ENCODE peak calls at places on chromosome 22, in four cellular contexts. U is GM12878, H is K562, D is H1. Q is an unnamed sample.

GRCh38 chr22:32760815-32761214 is 40.7 kb upstream of the TIMP3 start:
- DNase-seq in H (no peak), D (no peak), U (no peak), Q (no peak)

GRCh38 chr22:40053460-40053859 is 58.7 kb downstream of the FAM83F start:
- DNase-seq in D (no peak), U (no peak), H (no peak), Q (no peak)

GRCh38 chr22:39177456-39177775 is 24.9 kb upstream of the CBX7 start:
- DNase-seq in D (no peak), H (no peak), U (no peak), Q (no peak)

GRCh38 chr22:40334060-40334459 is 12.2 kb upstream of the ADSL start:
- DNase-seq in U (no peak), H (no peak), D (no peak), Q (no peak)

GRCh38 chr22:32204856-32205722 is at the start of gene RFPL2:
- DNase-seq in D (no peak), H (peak; percentile 5), U (no peak), Q (peak; percentile 61)

GRCh38 chr22:46055176-46055850 is 78.4 kb upstream of the WNT7B start:
- DNase-seq in H (no peak), D (no peak), U (no peak), Q (no peak)

GRCh38 chr22:31286360-31287255 is 5.7 kb downstream of the PIK3IP1 start:
- DNase-seq in D (no peak), H (no peak), U (no peak), Q (no peak)

GRCh38 chr22:44955102-44955501 is 54.7 kb downstream of the PHF21B start:
- DNase-seq in H (no peak), U (peak; percentile 51), D (no peak), Q (no peak)

GRCh38 chr22:17777005-17777716 is 2.9 kb upstream of the BID start:
- DNase-seq in D (no peak), H (peak; percentile 46), U (peak; percentile 87), Q (peak; percentile 53)

GRCh38 chr22:46576556-46577351 is 39.3 kb upstream of the CELSR1 start:
- DNase-seq in D (no peak), U (no peak), H (peak; percentile 68), Q (no peak)

GRCh38 chr22:29780781-29781676 is 13.9 kb downstream of the UQCR10 start:
- DNase-seq in D (no peak), H (peak; percentile 89), U (no peak), Q (peak; percentile 56)

GRCh38 chr22:36986242-36986821 is 32.9 kb downstream of the TST start:
- DNase-seq in D (no peak), H (peak; percentile 48), U (no peak), Q (no peak)

GRCh38 chr22:31272522-31273446 is 19.5 kb downstream of the PIK3IP1 start:
- DNase-seq in D (no peak), U (no peak), H (peak; percentile 59), Q (peak; percentile 52)

GRCh38 chr22:23182289-23183106 is 2.2 kb downstream of the BCR start:
- DNase-seq in U (peak; percentile 32), D (no peak), H (peak; percentile 85), Q (no peak)

GRCh38 chr22:17477401-17477833 is 85.9 kb upstream of the SLC25A18 start:
- DNase-seq in D (no peak), U (no peak), H (no peak), Q (no peak)

GRCh38 chr22:44671742-44672141 is 30.3 kb upstream of the PRR5 start:
- DNase-seq in U (no peak), H (peak; percentile 34), D (no peak), Q (peak; percentile 77)

GRCh38 chr22:31173386-31174145 is 13.6 kb downstream of the RNF185 start:
- DNase-seq in U (no peak), D (no peak), H (no peak), Q (no peak)

GRCh38 chr22:48758905-48759875 is 1068.5 kb downstream of the BRD1 start:
- DNase-seq in H (no peak), U (no peak), D (no peak), Q (no peak)

GRCh38 chr22:48758021-48758561 is 1069.6 kb downstream of the BRD1 start:
- DNase-seq in U (no peak), D (no peak), H (no peak), Q (no peak)

GRCh38 chr22:48760481-48761238 is 1067.0 kb downstream of the BRD1 start:
- DNase-seq in D (no peak), U (no peak), H (no peak), Q (no peak)

GRCh38 chr22:48757581-48757980 is 1070.1 kb downstream of the BRD1 start:
- DNase-seq in D (no peak), U (no peak), H (no peak), Q (no peak)

DNA sequence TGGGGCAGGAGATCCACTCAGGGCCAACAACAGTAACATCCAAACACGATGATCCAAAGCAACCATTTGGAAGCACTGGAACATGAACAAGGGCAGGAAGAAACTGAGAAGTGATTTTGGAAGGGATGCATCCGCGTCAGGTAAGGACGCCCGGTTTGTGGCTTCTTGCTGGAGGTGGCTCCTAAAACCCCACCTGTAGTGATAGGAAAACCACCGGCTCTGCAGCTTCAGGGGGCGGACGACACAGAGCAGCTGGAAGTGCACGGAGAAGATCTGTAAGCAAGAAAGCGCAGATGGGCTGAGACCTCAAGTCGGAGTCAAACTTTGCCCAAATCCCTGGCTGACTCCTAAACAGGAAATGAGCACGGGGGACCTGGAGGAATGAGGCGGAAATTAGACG is 1066.1 kb downstream of the BRD1 start:
- DNase-seq in D (no peak), H (no peak), U (no peak), Q (no peak)
- TF ChIP-seq RFX5 in D (no peak), H (no peak), U (no peak), Q (no peak)

DNA sequence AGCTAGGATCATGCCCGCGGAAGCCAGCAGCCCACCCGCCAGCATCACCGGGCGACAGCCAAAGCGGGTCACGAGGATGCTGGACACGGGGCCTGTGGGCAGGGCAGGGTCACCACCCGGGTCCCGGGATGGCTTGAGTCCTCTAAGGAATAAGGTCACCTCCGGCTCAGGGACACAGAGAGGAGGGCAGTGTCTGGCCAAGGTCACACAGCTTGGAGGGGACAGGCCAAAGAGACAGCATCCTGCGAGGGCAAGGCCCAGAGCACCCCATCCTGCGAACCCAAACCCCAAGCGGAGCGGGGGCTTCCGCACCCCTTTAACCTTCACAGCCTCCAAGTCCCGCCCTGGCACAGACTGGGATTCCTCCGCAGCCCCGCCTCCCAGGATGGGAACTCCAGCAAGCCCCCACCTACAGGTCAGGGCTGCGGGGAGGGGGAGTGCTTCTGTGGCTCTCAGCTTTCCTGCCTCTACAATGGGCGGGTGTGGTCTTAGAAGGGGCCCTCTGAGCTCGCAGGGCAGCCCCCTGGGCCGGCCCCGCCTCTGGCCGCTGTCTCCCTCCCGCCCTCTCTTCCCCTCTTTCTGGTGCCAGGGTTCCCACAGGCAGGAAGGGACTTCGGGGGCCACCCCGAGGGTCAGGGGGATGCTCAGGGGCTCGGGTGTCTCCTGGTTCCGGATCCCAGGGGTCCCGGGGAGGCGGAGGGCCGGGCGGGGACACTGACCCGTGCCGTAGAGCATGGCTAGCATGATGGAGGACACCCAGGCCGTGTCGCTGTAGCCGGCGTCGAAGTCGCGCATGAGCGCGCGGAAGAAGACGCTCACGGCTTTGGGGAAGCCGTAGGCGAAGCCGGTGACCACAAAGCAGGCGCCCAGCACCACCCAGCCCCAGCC is 1.8 kb downstream of the SLC16A8 start:
- DNase-seq in H (no peak), U (no peak), D (no peak), Q (no peak)
- TF ChIP-seq EZH2 in H (no peak), U (no peak), D (no peak), Q (no peak)

GRCh38 chr22:27627444-27627833 is 174.1 kb downstream of the MN1 start:
- DNase-seq in H (peak; percentile 51), D (no peak), U (no peak), Q (peak; percentile 87)
- TF ChIP-seq RFX5 in H (no peak), D (no peak), U (no peak), Q (no peak)

DNA sequence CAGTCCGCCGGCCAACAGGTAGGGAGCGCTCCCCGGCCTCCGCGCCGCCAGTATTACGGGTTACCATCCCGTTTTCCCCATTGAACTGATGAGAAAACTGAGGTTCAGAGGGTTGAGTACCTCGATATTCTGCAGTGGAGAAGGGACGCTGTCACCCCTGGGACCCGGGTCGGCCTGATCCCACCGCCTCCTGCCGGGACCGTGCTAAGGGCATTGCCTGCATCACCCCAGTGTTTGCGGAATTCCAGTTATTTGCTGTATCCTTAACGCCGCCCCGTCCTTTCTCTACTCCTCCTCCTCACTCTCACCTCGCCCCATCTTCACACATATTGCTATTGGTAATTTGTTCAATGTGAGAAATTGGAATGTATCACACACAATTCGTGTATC is 370 bp upstream of the A4GALT start:
- DNase-seq in U (no peak), H (no peak), D (no peak), Q (no peak)
- TF ChIP-seq EZH2 in U (no peak), H (no peak), D (no peak), Q (no peak)

GRCh38 chr22:19554834-19555404 is 30.7 kb upstream of the CLDN5 start:
- DNase-seq in D (peak; percentile 41), H (no peak), U (no peak), Q (peak; percentile 81)
- TF ChIP-seq RFX5 in D (no peak), H (no peak), U (no peak), Q (no peak)

GRCh38 chr22:20438066-20438677 is 547 bp upstream of the SCARF2 start:
- DNase-seq in D (no peak), U (no peak), H (no peak), Q (no peak)
- TF ChIP-seq EZH2 in D (no peak), U (no peak), H (no peak), Q (no peak)

DNA sequence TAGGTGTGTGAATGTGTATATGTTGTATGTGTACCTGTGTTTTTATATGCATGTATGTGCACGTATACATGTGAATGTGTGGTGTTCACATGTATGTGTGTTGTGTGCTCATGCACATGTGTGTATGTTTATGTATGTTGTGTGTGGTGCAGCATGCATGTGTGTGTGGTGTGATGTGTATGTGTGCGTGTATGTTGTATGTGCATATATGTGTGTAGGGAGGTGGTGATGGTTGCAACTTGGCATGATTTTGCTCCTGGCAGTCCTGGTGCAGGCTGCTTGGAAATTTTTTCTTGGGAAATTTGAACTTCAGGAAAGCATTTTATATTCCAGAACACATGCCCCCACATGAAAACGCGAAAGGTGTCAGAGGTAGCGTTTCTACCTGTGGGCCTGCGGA is 1177.8 kb downstream of the TBC1D22A start:
- DNase-seq in U (no peak), H (no peak), D (no peak), Q (no peak)
- TF ChIP-seq RFX5 in U (no peak), H (no peak), D (no peak), Q (no peak)

DNA sequence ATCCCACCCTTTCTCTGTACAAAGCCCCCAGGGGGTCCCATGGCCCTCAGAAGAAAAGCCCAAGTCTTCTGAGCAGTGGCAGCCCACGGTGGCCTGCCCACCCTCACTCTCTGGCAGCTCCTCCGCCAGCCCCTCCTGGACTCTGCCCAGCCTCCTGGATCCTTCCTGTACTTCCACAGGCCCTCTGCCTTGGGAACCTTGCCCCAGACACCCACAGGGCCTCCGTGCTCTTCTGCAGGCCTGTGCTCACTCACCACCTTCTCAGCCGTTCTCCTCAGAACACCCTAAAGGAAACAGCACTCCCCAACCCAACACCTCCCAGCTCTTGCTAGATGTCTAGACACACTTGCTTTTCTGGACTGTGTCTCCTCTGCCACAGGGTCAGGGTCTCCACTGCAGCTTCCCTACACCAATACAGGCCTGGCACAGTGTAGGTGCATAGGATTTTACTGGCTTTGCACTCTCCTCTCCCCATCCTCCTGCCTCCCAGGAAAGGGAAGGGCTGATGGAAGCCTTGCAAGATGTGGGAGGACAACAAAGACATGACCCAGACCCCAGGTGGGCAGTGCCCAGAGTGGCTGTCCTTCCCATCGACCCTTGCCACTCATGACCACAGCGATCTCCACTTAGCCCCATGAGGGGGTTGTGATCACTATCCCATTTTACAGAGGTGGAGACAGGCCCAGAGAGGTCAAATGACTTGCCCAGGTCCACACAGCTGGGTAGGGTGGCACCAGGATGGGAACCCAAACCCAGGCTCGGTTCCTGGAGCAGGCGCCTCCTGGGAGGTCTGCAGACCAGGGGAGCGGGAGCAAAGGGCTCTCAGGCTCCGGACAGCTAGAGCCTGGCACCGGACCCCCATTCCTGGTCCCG is 2.0 kb downstream of the SCARF2 start:
- DNase-seq in U (no peak), D (no peak), H (no peak), Q (no peak)
- TF ChIP-seq EZH2 in U (no peak), D (no peak), H (peak; percentile 90), Q (no peak)